ENCODE peak calls at places on chromosomes 13 and 19, in eight cellular contexts. L is GM03348; E is activated naive CD8-positive, alpha-beta T cell treated with anti-CD3 and anti-CD28 coated beads for 36 hours; N is germinal center; D is T1000; P is T-helper 17 cell; M is T follicular helper cell; T is BJ. R is an unnamed sample.

GRCh38 chr13:74871671-74872070 is 610.3 kb downstream of the TBC1D4 start:
- DNase-seq in L (no peak), E (no peak), N (no peak), D (peak), P (no peak), M (no peak), T (peak), R (no peak)

GRCh38 chr19:41646589-41647204 is 19.8 kb upstream of the CEACAM4 start:
- DNase-seq in L (peak), E (peak), N (peak), D (no peak), P (no peak), M (peak), T (no peak), R (peak)

GRCh38 chr13:52809310-52809769 is 39.1 kb downstream of the PCDH8 start:
- DNase-seq in L (peak), E (peak), N (peak), D (no peak), P (no peak), M (no peak), T (no peak), R (peak)

GRCh38 chr13:70014337-70014736 is 93.3 kb upstream of the ATXN8OS start:
- DNase-seq in L (no peak), E (no peak), N (no peak), D (no peak), P (no peak), M (no peak), T (no peak), R (no peak)

GRCh38 chr19:995051-995827 is 5.0 kb upstream of the GRIN3B start:
- DNase-seq in L (no peak), E (no peak), N (no peak), D (no peak), P (no peak), M (no peak), T (no peak), R (no peak)

GRCh38 chr13:109665211-109665610 is 121.2 kb downstream of the IRS2 start:
- DNase-seq in L (no peak), E (no peak), N (no peak), D (no peak), P (no peak), M (no peak), T (no peak), R (no peak)

GRCh38 chr13:107375701-107376350 is 807.9 kb upstream of the ARGLU1 start:
- DNase-seq in L (no peak), E (no peak), N (no peak), D (no peak), P (no peak), M (no peak), T (no peak), R (no peak)

GRCh38 chr19:1252221-1252817 is 3.9 kb downstream of the MIDN start:
- DNase-seq in L (peak), E (peak), N (peak), D (peak), P (peak), M (no peak), T (peak), R (peak)

GRCh38 chr19:33434886-33435705 is 61.6 kb downstream of the CEBPG start:
- DNase-seq in L (peak), E (no peak), N (no peak), D (no peak), P (no peak), M (no peak), T (no peak), R (peak)

GRCh38 chr13:24997367-24997967 is 98.5 kb upstream of the PABPC3 start:
- DNase-seq in L (peak), E (no peak), N (peak), D (no peak), P (no peak), M (no peak), T (no peak), R (no peak)

GRCh38 chr19:46901701-46902401 is 41.1 kb downstream of the ARHGAP35 start:
- DNase-seq in L (no peak), E (no peak), N (no peak), D (no peak), P (no peak), M (no peak), T (no peak), R (peak)

R was measured in MG63.